ENCODE peak calls at places on chromosome 3, in seven cellular contexts. Y, S, M, B, J, L and U are unnamed samples.

GRCh38 chr3:146160233-146160963 is 586 bp downstream of the PLOD2 start:
- DNase-seq in M (peak; percentile 83), J (peak; percentile 71), S (peak; percentile 76), Y (no peak), L (peak; percentile 87), B (peak; percentile 10), U (peak; percentile 67)

GRCh38 chr3:121490161-121490560 is 55.6 kb downstream of the POLQ start:
- DNase-seq in B (no peak), Y (no peak), L (no peak), M (no peak), S (no peak), J (no peak), U (no peak)

GRCh38 chr3:184015381-184016019 is 2.2 kb downstream of the ABCC5 start:
- DNase-seq in L (no peak), B (no peak), Y (no peak), S (no peak), M (peak; percentile 82), J (no peak), U (no peak)

GRCh38 chr3:15974647-15975046 is 176.9 kb upstream of the ANKRD28 start:
- DNase-seq in S (peak; percentile 48), L (no peak), B (no peak), M (no peak), Y (no peak), J (no peak), U (no peak)

GRCh38 chr3:46400000-46400734 is 6.7 kb downstream of the CCR5AS start:
- DNase-seq in J (no peak), Y (no peak), S (no peak), M (no peak), B (no peak), L (peak; percentile 36), U (no peak)

GRCh38 chr3:134074001-134074789 is 44.5 kb upstream of the SLCO2A1 start:
- DNase-seq in B (no peak), L (no peak), Y (no peak), S (no peak), J (no peak), M (no peak), U (no peak)

GRCh38 chr3:64995857-64996564 is 308.2 kb upstream of the ADAMTS9 start:
- DNase-seq in B (no peak), L (peak; percentile 56), Y (no peak), S (no peak), M (no peak), J (peak; percentile 18), U (no peak)

GRCh38 chr3:170907519-170908234 is 760 bp downstream of the EIF5A2 start:
- DNase-seq in L (no peak), J (peak; percentile 9), B (no peak), S (no peak), Y (no peak), M (no peak), U (no peak)

GRCh38 chr3:78941587-78941986 is 826.2 kb downstream of the ROBO1 start:
- DNase-seq in S (no peak), J (no peak), M (no peak), B (no peak), L (no peak), Y (peak; percentile 60), U (no peak)

GRCh38 chr3:161177996-161178395 is 43.1 kb upstream of the NMD3 start:
- DNase-seq in S (no peak), L (no peak), M (no peak), B (no peak), Y (no peak), J (no peak), U (no peak)

GRCh38 chr3:63538912-63539311 is 113.6 kb upstream of the SNTN start:
- DNase-seq in Y (no peak), M (no peak), B (no peak), J (no peak), L (no peak), S (no peak), U (no peak)

GRCh38 chr3:101722394-101723173 is 1.8 kb upstream of the CEP97 start:
- DNase-seq in J (no peak), Y (no peak), B (no peak), M (no peak), S (no peak), L (no peak), U (peak; percentile 54)